ENCODE peak calls at places on chromosomes 2 and 18, in six cellular contexts. K, Q, D, J, A and M are unnamed samples.

GRCh38 chr2:158773121-158773520 is 22.0 kb upstream of the DAPL1 start:
- DNase-seq in K (no peak), Q (peak; percentile 14), D (no peak), J (no peak), A (no peak), M (no peak)

GRCh38 chr18:36325846-36326245 is 28.3 kb downstream of the FHOD3 start:
- DNase-seq in K (no peak), Q (no peak), D (no peak), J (no peak), A (no peak), M (no peak)

GRCh38 chr2:2812648-2813047 is 481.6 kb upstream of the MYT1L start:
- DNase-seq in K (no peak), Q (no peak), D (no peak), J (no peak), A (no peak), M (no peak)

GRCh38 chr2:224369028-224369632 is 32.8 kb downstream of the FAM124B start:
- DNase-seq in K (no peak), Q (peak; percentile 49), D (peak; percentile 65), J (peak; percentile 41), A (peak; percentile 59), M (no peak)

GRCh38 chr2:196729418-196729817 is 70.1 kb downstream of the GTF3C3 start:
- DNase-seq in K (no peak), Q (no peak), D (no peak), J (no peak), A (no peak), M (no peak)

GRCh38 chr2:207215300-207215699 is 49.6 kb upstream of the KLF7 start:
- DNase-seq in K (no peak), Q (no peak), D (no peak), J (no peak), A (no peak), M (no peak)

GRCh38 chr18:778194-779007 is 33.6 kb downstream of the YES1 start:
- DNase-seq in K (no peak), Q (peak; percentile 16), D (no peak), J (no peak), A (no peak), M (no peak)

GRCh38 chr2:85199692-85200091 is 66.5 kb downstream of the TCF7L1 start:
- DNase-seq in K (no peak), Q (peak; percentile 29), D (no peak), J (no peak), A (no peak), M (no peak)

GRCh38 chr2:98140210-98140609 is 53.2 kb downstream of the VWA3B start:
- DNase-seq in K (no peak), Q (no peak), D (no peak), J (no peak), A (no peak), M (no peak)

GRCh38 chr18:2939317-2939716 is 73.6 kb downstream of the LPIN2 start:
- DNase-seq in K (no peak), Q (no peak), D (no peak), J (no peak), A (no peak), M (no peak)

GRCh38 chr2:106562826-106563594 is 75.8 kb downstream of the CD8B2 start:
- DNase-seq in K (no peak), Q (no peak), D (peak; percentile 56), J (no peak), A (no peak), M (peak; percentile 42)

GRCh38 chr2:143617803-143618415 is 488.7 kb downstream of the ARHGAP15 start:
- DNase-seq in K (no peak), Q (no peak), D (no peak), J (no peak), A (no peak), M (no peak)

GRCh38 chr2:31212659-31213058 is 4.7 kb downstream of the CAPN14 start:
- DNase-seq in K (no peak), Q (no peak), D (no peak), J (no peak), A (no peak), M (peak; percentile 6)
- H2BK15ac ChIP-seq in K (no peak overlapping the region), Q (no peak overlapping the region), D (no peak overlapping the region), J (no peak overlapping the region), A (no peak overlapping the region), M (no peak overlapping the region)

GRCh38 chr18:48659188-48660009 is 120.6 kb downstream of the CTIF start:
- DNase-seq in K (no peak), Q (no peak), D (no peak), J (no peak), A (no peak), M (no peak)

GRCh38 chr18:48656176-48656575 is 117.3 kb downstream of the CTIF start:
- DNase-seq in K (no peak), Q (no peak), D (no peak), J (no peak), A (no peak), M (no peak)

GRCh38 chr18:48656582-48656981 is 117.8 kb downstream of the CTIF start:
- DNase-seq in K (no peak), Q (peak; percentile 49), D (no peak), J (no peak), A (no peak), M (no peak)

GRCh38 chr18:48658721-48659120 is 119.9 kb downstream of the CTIF start:
- DNase-seq in K (no peak), Q (no peak), D (no peak), J (no peak), A (no peak), M (no peak)

GRCh38 chr18:48657446-48658120 is 118.8 kb downstream of the CTIF start:
- DNase-seq in K (no peak), Q (no peak), D (no peak), J (no peak), A (no peak), M (no peak)
- H2BK15ac ChIP-seq in K (no peak overlapping the region), Q (no peak overlapping the region), D (no peak overlapping the region), J (no peak overlapping the region), A (no peak overlapping the region), M (no peak overlapping the region)

GRCh38 chr2:12549641-12550040 is 167.1 kb upstream of the TRIB2 start:
- DNase-seq in K (no peak), Q (peak; percentile 63), D (no peak), J (no peak), A (peak; percentile 15), M (no peak)
- H2BK15ac ChIP-seq in K (no peak overlapping the region), Q (no peak overlapping the region), D (no peak overlapping the region), J (no peak overlapping the region), A (no peak overlapping the region), M (no peak overlapping the region)

DNA sequence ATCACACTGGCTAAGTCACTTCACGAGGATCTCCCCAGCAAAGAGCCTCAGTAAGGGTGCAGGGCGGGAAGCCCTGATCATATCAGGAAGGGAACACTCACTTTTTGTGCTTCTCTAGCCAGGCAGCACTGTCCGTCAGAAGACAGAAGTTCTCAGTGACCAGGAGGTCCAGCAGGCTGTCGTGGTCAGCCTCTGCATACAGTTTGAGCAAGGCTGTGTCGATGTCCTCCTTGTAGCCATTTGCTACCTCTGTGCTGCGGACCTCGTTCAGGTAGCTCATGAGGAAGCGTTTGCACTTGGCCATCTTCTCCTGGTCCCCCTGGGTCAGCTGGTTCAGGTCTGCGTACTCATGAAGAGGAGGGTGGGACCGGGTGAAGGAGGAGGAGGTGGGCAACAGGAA is 38.7 kb downstream of the GPR45 start:
- DNase-seq in K (no peak), Q (no peak), D (no peak), J (no peak), A (no peak), M (no peak)
- H2BK15ac ChIP-seq in K (no peak overlapping the region), Q (no peak overlapping the region), D (no peak overlapping the region), J (no peak overlapping the region), A (no peak overlapping the region), M (no peak overlapping the region)

DNA sequence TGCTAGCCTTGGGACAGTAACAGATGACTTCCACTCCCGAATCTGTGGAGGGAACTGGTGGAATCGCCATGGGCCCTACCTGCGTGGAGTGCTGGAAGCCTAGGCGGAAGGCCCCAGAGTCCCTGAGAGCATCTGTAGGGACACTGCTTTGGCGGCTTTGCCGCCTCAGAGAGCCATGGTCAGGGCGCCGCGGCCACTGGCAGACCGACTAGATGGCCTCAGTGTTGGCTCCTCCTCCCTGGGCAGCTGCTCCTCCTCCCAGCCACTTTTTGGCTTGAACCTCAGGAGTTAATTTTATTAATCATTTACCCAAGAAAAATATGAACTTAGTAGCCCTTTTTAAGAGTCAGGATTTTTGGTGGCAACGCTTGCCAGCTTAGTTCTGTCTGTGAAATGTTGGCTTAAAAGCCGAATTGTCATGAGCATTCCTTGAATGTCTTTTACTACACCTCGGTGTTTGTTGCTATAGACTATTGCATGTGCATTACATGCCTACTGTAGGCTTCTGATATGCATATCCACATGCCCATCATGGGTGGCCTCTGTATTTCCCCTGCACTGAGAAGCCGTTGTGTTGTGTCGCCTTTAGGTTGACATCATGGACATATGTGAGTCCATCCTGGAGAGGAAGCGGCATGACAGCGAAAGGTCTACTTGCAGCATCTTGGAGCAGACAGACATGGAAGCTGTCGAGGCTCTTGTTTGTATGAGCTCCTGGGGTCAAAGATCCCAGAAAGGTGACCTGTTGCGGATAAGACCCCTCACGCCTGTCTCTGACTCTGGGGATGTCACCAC is 2.4 kb downstream of the KLF11 start:
- DNase-seq in K (no peak), Q (no peak), D (no peak), J (no peak), A (no peak), M (no peak)
- H2BK15ac ChIP-seq in K (peak overlapping the region; percentile 16), Q (no peak overlapping the region), D (no peak overlapping the region), J (peak overlapping the region; percentile 49), A (no peak overlapping the region), M (no peak overlapping the region)

GRCh38 chr2:31333046-31333445 is 81.5 kb downstream of the XDH start:
- DNase-seq in K (no peak), Q (no peak), D (no peak), J (no peak), A (no peak), M (no peak)
- H2BK15ac ChIP-seq in K (no peak overlapping the region), Q (no peak overlapping the region), D (no peak overlapping the region), J (no peak overlapping the region), A (no peak overlapping the region), M (no peak overlapping the region)

DNA sequence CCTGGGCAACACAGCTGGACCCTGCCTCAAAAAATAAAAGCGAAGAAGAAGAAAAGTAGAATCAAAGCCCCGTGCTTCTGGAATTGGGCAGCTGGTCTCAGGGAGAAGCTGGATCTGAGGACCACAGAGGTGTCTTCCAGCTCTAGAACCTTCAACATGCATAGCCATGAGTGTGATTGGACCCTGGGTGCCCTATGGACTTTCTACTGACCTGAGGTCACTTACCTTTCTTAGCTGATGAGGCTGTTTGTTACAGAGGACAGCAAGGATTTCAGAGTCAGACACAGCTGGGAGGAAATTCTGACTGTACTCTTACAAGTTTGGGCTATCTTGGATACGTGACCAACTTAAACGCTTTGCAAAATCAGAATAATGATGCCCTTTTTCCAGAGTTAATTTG is 82.4 kb upstream of the GATA6 start:
- DNase-seq in K (no peak), Q (no peak), D (no peak), J (no peak), A (no peak), M (no peak)
- H2BK15ac ChIP-seq in K (no peak overlapping the region), Q (no peak overlapping the region), D (no peak overlapping the region), J (no peak overlapping the region), A (no peak overlapping the region), M (no peak overlapping the region)

DNA sequence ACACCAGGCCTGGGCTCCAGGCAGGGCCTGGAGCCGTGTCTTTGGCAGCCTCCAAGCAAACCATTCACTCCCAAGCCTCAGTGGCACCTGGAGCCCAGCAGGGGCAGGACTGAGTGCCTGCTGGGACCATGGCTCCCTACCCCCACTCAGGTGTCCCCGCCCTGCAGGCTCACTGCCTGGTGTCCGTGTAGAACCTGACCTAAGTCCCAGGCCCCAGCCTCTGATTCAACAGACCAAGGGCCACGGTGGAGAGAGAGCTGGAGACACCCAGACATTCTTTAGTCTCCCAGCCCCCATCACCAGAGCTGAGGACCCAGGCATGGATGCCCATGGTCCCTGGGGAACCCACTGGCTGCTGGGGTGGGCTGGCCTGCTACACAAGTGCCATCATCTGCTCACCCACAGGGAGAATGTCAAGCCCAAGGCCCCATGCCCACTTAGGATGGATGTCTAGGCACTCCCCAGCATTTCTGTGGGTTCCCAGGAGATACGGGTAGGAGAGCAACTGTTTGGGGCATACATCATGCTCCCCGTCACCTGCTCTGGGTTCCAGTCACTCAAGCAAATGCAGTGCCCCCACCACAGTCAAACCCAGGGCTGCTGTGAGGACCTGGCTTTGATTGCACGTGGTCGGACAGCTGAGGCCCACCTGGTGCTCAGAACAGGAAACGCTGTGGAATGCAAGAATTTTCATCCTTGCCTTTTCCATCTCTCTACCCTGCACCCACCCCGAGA is 42.9 kb upstream of the ATG16L1 start:
- DNase-seq in K (no peak), Q (no peak), D (peak; percentile 39), J (no peak), A (no peak), M (no peak)
- H2BK15ac ChIP-seq in K (peak overlapping the region; percentile 92), Q (no peak overlapping the region), D (no peak overlapping the region), J (peak overlapping the region; percentile 51), A (no peak overlapping the region), M (no peak overlapping the region)